ENCODE peak calls at places on chromosomes 3 and 15, in four cellular contexts. C, Y, A and J are unnamed samples.
A peak's percentile ranks its signal among the peaks of the same experiment; 100 is the strongest.

GRCh38 chr15:74821091-74821789 is 5.2 kb upstream of the CPLX3 start:
- DNase-seq in Y (peak; percentile 65), A (no peak), C (no peak), J (no peak)

GRCh38 chr15:74851960-74852359 is 9.0 kb upstream of the ULK3 start:
- DNase-seq in A (no peak), Y (no peak), C (no peak), J (no peak)

GRCh38 chr3:81302045-81302444 is 459.4 kb downstream of the GBE1 start:
- DNase-seq in C (peak; percentile 48), Y (peak; percentile 66), A (peak; percentile 29), J (peak; percentile 29)

GRCh38 chr3:54271118-54271517 is 148.8 kb downstream of the CACNA2D3 start:
- DNase-seq in C (no peak), Y (no peak), A (no peak), J (no peak)

GRCh38 chr3:14561051-14561634 is 21.0 kb upstream of the GRIP2 start:
- DNase-seq in A (no peak), C (no peak), Y (no peak), J (no peak)

GRCh38 chr15:95298729-95299128 is 1031.8 kb upstream of the NR2F2 start:
- DNase-seq in Y (no peak), A (no peak), C (no peak), J (no peak)

GRCh38 chr3:70988111-70988510 is 595.4 kb downstream of the FOXP1 start:
- DNase-seq in A (no peak), C (no peak), Y (no peak), J (no peak)

GRCh38 chr3:136992091-136992490 is 34.3 kb downstream of the IL20RB start:
- DNase-seq in Y (no peak), C (no peak), A (no peak), J (no peak)

GRCh38 chr15:99403597-99403996 is 152.3 kb downstream of the LRRC28 start:
- DNase-seq in Y (no peak), A (no peak), C (no peak), J (no peak)

GRCh38 chr3:126539558-126540250 is 15.7 kb downstream of the CHST13 start:
- DNase-seq in C (no peak), Y (peak; percentile 21), A (no peak), J (peak; percentile 1)

GRCh38 chr15:37733628-37734027 is 200.8 kb upstream of the TMCO5A start:
- DNase-seq in C (no peak), Y (no peak), A (no peak), J (no peak)

GRCh38 chr3:122929576-122930365 is 97.8 kb downstream of the SEMA5B start:
- DNase-seq in Y (no peak), A (no peak), C (no peak), J (no peak)
- H3K27me3 ChIP-seq in Y (no peaks in the 10 kb centered on the region), A (no peaks in the 10 kb centered on the region), C (peaks cover 2% of the 10 kb centered on the region), J (no peaks in the 10 kb centered on the region)

GRCh38 chr15:45112592-45113379 is 1.2 kb downstream of the DUOX2 start:
- DNase-seq in Y (peak; percentile 79), C (no peak), A (no peak), J (no peak)
- H3K27me3 ChIP-seq in Y (peaks cover 95% of the 10 kb centered on the region), C (peaks cover 15% of the 10 kb centered on the region), A (peaks cover 57% of the 10 kb centered on the region), J (no peaks in the 10 kb centered on the region)

GRCh38 chr3:154181127-154181691 is 60.0 kb downstream of the ARHGEF26 start:
- DNase-seq in A (no peak), C (no peak), Y (no peak), J (peak; percentile 28)
- H3K27me3 ChIP-seq in A (no peaks in the 10 kb centered on the region), C (no peaks in the 10 kb centered on the region), Y (no peaks in the 10 kb centered on the region), J (no peaks in the 10 kb centered on the region)

DNA sequence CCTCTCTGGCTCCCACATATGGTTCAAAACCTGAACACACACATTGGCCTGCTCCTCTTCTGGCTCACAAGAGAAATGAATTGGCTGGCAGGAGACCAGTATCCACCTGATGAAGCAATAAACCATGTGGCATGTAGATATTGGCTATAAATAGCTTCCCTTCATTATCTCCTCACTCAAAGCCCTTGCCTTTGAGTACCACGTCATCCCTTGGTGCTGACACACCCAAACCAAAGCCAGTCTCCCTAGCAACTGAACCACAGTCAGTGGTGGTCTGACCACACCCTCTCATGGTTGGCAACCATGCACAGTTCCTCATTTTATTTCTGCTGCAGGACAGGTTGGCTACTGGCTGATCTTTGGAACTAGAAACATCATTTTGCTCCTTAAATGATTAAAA is 98.8 kb downstream of the ZNF621 start:
- DNase-seq in C (no peak), Y (no peak), A (peak; percentile 22), J (no peak)
- H3K27me3 ChIP-seq in C (no peaks in the 10 kb centered on the region), Y (no peaks in the 10 kb centered on the region), A (no peaks in the 10 kb centered on the region), J (no peaks in the 10 kb centered on the region)

DNA sequence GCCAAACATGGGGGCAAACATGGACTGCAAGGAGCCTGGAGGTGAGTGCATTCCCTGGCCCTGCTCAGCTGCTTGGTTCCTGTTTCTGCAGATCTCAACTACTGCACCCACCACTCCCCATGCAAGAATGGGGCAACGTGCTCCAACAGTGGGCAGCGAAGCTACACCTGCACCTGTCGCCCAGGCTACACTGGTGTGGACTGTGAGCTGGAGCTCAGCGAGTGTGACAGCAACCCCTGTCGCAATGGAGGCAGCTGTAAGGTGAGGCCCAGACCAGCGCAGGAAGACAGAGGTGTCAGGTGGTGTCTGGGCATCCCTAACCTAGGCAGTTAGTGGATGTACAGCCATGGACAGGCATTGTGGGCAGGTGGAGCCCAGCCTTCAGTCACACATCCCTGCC is 5.3 kb downstream of the DLL4 start:
- DNase-seq in C (no peak), A (no peak), Y (no peak), J (no peak)
- H3K27me3 ChIP-seq in C (peaks cover 4% of the 10 kb centered on the region), A (no peaks in the 10 kb centered on the region), Y (peaks cover 69% of the 10 kb centered on the region), J (peaks cover 5% of the 10 kb centered on the region)

GRCh38 chr15:93359780-93360161 is 270.8 kb upstream of the RGMA start:
- DNase-seq in A (no peak), C (no peak), Y (no peak), J (no peak)

GRCh38 chr15:93359037-93359779 is 270.2 kb upstream of the RGMA start:
- DNase-seq in Y (no peak), C (no peak), A (no peak), J (peak; percentile 26)

GRCh38 chr15:93362203-93362602 is 273.2 kb upstream of the RGMA start:
- DNase-seq in Y (peak; percentile 75), A (no peak), C (no peak), J (no peak)

GRCh38 chr15:93366387-93367100 is 277.5 kb upstream of the RGMA start:
- DNase-seq in C (no peak), A (no peak), Y (peak; percentile 58), J (no peak)

DNA sequence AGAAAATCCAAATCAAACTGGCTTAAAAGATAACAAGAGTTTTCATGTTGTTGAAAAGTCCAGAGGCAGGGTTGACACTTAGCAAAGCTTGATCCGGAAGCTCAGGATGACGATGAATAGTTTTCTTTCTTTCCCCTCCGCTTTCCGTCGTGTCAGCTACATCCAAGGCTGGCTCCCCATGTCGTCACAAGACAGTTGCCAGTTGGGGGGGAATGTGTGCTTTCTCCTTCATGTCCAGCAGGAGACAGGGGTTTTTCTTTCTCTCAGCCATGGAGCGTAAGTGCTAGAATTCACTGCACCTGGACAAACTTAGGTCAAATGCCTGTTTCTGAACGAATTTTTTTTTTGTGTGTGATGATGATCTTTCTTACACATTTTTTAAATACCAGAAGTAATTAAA is 273.8 kb upstream of the RGMA start:
- DNase-seq in Y (peak; percentile 63), A (no peak), C (no peak), J (no peak)
- H3K27me3 ChIP-seq in Y (no peaks in the 10 kb centered on the region), A (no peaks in the 10 kb centered on the region), C (no peaks in the 10 kb centered on the region), J (no peaks in the 10 kb centered on the region)